ENCODE peak calls at places on chromosomes 6 and 20, in six cellular contexts. One of them, this sample, is unnamed.

GRCh38 chr20:23508896-23509579 is 18.1 kb downstream of the CST8 start:
- DNase-seq in ureter: no peak
- DNase-seq in H4: no peak
- DNase-seq in stimulated activated CD4-positive, alpha-beta T cell treated with anti-CD3 and anti-CD28 coated beads, Interleukin-4, amount 100 ng/mL, for 4 hours: no peak
- DNase-seq in HT1080: no peak
- DNase-seq in psoas muscle: no peak
- DNase-seq in this sample: no peak

GRCh38 chr6:11194399-11195274 is 37.8 kb downstream of the NEDD9 start:
- DNase-seq in ureter: no peak
- DNase-seq in H4: no peak
- DNase-seq in stimulated activated CD4-positive, alpha-beta T cell treated with anti-CD3 and anti-CD28 coated beads, Interleukin-4, amount 100 ng/mL, for 4 hours: no peak
- DNase-seq in HT1080: no peak
- DNase-seq in psoas muscle: no peak
- DNase-seq in this sample: no peak

GRCh38 chr6:149318581-149319286 is 1.2 kb downstream of the TAB2 start:
- DNase-seq in ureter: no peak
- DNase-seq in H4: peak; percentile 3
- DNase-seq in stimulated activated CD4-positive, alpha-beta T cell treated with anti-CD3 and anti-CD28 coated beads, Interleukin-4, amount 100 ng/mL, for 4 hours: no peak
- DNase-seq in HT1080: peak; percentile 23
- DNase-seq in psoas muscle: no peak
- DNase-seq in this sample: peak; percentile 43

GRCh38 chr6:103680116-103680515 is 1179.6 kb downstream of the HACE1 start:
- DNase-seq in ureter: no peak
- DNase-seq in H4: no peak
- DNase-seq in stimulated activated CD4-positive, alpha-beta T cell treated with anti-CD3 and anti-CD28 coated beads, Interleukin-4, amount 100 ng/mL, for 4 hours: no peak
- DNase-seq in HT1080: no peak
- DNase-seq in psoas muscle: no peak
- DNase-seq in this sample: no peak

GRCh38 chr20:61724376-61724775 is 341.3 kb downstream of the TAF4 start:
- DNase-seq in ureter: no peak
- DNase-seq in H4: no peak
- DNase-seq in stimulated activated CD4-positive, alpha-beta T cell treated with anti-CD3 and anti-CD28 coated beads, Interleukin-4, amount 100 ng/mL, for 4 hours: no peak
- DNase-seq in HT1080: peak; percentile 41
- DNase-seq in psoas muscle: no peak
- DNase-seq in this sample: peak; percentile 19

GRCh38 chr6:139336994-139337393 is 37.5 kb downstream of the CITED2 start:
- DNase-seq in ureter: no peak
- DNase-seq in H4: no peak
- DNase-seq in stimulated activated CD4-positive, alpha-beta T cell treated with anti-CD3 and anti-CD28 coated beads, Interleukin-4, amount 100 ng/mL, for 4 hours: no peak
- DNase-seq in HT1080: no peak
- DNase-seq in psoas muscle: no peak
- DNase-seq in this sample: no peak

GRCh38 chr6:163708459-163708858 is 293.9 kb downstream of the QKI start:
- DNase-seq in ureter: no peak
- DNase-seq in H4: no peak
- DNase-seq in stimulated activated CD4-positive, alpha-beta T cell treated with anti-CD3 and anti-CD28 coated beads, Interleukin-4, amount 100 ng/mL, for 4 hours: no peak
- DNase-seq in HT1080: no peak
- DNase-seq in psoas muscle: no peak
- DNase-seq in this sample: peak; percentile 26

GRCh38 chr6:157710604-157711003 is 112.4 kb upstream of the SNX9 start:
- DNase-seq in ureter: no peak
- DNase-seq in H4: no peak
- DNase-seq in stimulated activated CD4-positive, alpha-beta T cell treated with anti-CD3 and anti-CD28 coated beads, Interleukin-4, amount 100 ng/mL, for 4 hours: no peak
- DNase-seq in HT1080: peak; percentile 23
- DNase-seq in psoas muscle: no peak
- DNase-seq in this sample: peak; percentile 60

GRCh38 chr20:32756156-32756555 is 6.0 kb upstream of the DNMT3B start:
- DNase-seq in ureter: no peak
- DNase-seq in H4: no peak
- DNase-seq in stimulated activated CD4-positive, alpha-beta T cell treated with anti-CD3 and anti-CD28 coated beads, Interleukin-4, amount 100 ng/mL, for 4 hours: no peak
- DNase-seq in HT1080: no peak
- DNase-seq in psoas muscle: no peak
- DNase-seq in this sample: no peak

This sample was measured in M059J.